ENCODE peak calls at places on chromosomes 12 and 14, in nine cellular contexts. W, N, P, T, H, K, L, Z and V are unnamed samples. For H3K4me1, the result is how much of the 10 kb centered on the place peaks cover.

GRCh38 chr12:75650989-75651695 is 139.7 kb upstream of the KRR1 start:
- DNase-seq in W (no peak), N (peak), P (no peak), T (no peak), H (no peak), K (no peak), L (no peak), Z (no peak), V (no peak)

GRCh38 chr12:133202493-133203343 is 21.4 kb downstream of the ZNF268 start:
- DNase-seq in W (no peak), N (no peak), P (no peak), T (no peak), H (no peak), K (no peak), L (no peak), Z (no peak), V (no peak)

GRCh38 chr12:574475-575128 is 88.6 kb downstream of the NINJ2 start:
- DNase-seq in W (no peak), N (no peak), P (peak), T (no peak), H (no peak), K (peak), L (no peak), Z (no peak), V (no peak)

GRCh38 chr12:104827587-104827986 is 130.5 kb downstream of the SLC41A2 start:
- DNase-seq in W (no peak), N (no peak), P (no peak), T (no peak), H (no peak), K (no peak), L (peak), Z (no peak), V (no peak)

GRCh38 chr12:67355428-67356385 is 86.5 kb downstream of the CAND1 start:
- DNase-seq in W (no peak), N (no peak), P (peak), T (no peak), H (peak), K (peak), L (peak), Z (no peak), V (no peak)

GRCh38 chr12:50006754-50007442 is 18.4 kb downstream of the RACGAP1 start:
- DNase-seq in W (no peak), N (no peak), P (no peak), T (no peak), H (no peak), K (peak), L (peak), Z (no peak), V (no peak)

GRCh38 chr14:77085538-77085937 is 12.5 kb upstream of the CIPC start:
- DNase-seq in W (no peak), N (no peak), P (no peak), T (no peak), H (no peak), K (no peak), L (no peak), Z (no peak), V (no peak)

GRCh38 chr12:116559330-116560080 is at the start of gene MAP1LC3B2:
- DNase-seq in W (peak), N (peak), P (peak), T (peak), H (peak), K (peak), L (peak), Z (peak), V (peak)

GRCh38 chr12:113259499-113259953 is 38.3 kb downstream of the TPCN1 start:
- DNase-seq in W (peak), N (peak), P (no peak), T (no peak), H (no peak), K (peak), L (no peak), Z (peak), V (peak)

GRCh38 chr12:3520168-3520567 is 29.2 kb downstream of the PRMT8 start:
- DNase-seq in W (peak), N (peak), P (no peak), T (no peak), H (no peak), K (no peak), L (peak), Z (no peak), V (no peak)

GRCh38 chr12:117236456-117237001 is 46.3 kb upstream of the FBXO21 start:
- DNase-seq in W (peak), N (peak), P (peak), T (peak), H (peak), K (peak), L (peak), Z (peak), V (peak)

GRCh38 chr14:95255487-95255886 is 64.2 kb downstream of the CLMN start:
- DNase-seq in W (peak), N (peak), P (peak), T (peak), H (no peak), K (peak), L (no peak), Z (no peak), V (peak)

GRCh38 chr14:70808402-70809237 is 693 bp downstream of the MAP3K9 start:
- DNase-seq in W (no peak), N (no peak), P (no peak), T (peak), H (peak), K (peak), L (no peak), Z (peak), V (peak)

GRCh38 chr12:101230547-101230946 is 20.5 kb upstream of the SLC5A8 start:
- DNase-seq in W (no peak), N (no peak), P (no peak), T (no peak), H (no peak), K (peak), L (peak), Z (no peak), V (no peak)

GRCh38 chr12:8689606-8690175 is 8.1 kb upstream of the RIMKLB start:
- DNase-seq in W (no peak), N (no peak), P (no peak), T (no peak), H (no peak), K (no peak), L (no peak), Z (no peak), V (no peak)

GRCh38 chr14:84646791-84647500 is 883.0 kb upstream of the FLRT2 start:
- DNase-seq in W (no peak), N (no peak), P (no peak), T (no peak), H (no peak), K (peak), L (no peak), Z (no peak), V (no peak)

GRCh38 chr14:80901260-80901659 is 40.3 kb downstream of the CEP128 start:
- DNase-seq in W (no peak), N (no peak), P (no peak), T (no peak), H (no peak), K (no peak), L (peak), Z (no peak), V (no peak)

GRCh38 chr12:66144796-66145754 is 14.5 kb upstream of the LLPH start:
- DNase-seq in W (no peak), N (peak), P (peak), T (no peak), H (no peak), K (peak), L (peak), Z (no peak), V (no peak)

GRCh38 chr12:59164991-59165718 is 244.9 kb upstream of the LRIG3 start:
- DNase-seq in W (no peak), N (no peak), P (peak), T (no peak), H (no peak), K (peak), L (peak), Z (no peak), V (no peak)

GRCh38 chr12:65996146-65996545 is 134.4 kb downstream of the LLPH start:
- DNase-seq in W (no peak), N (no peak), P (no peak), T (no peak), H (no peak), K (no peak), L (no peak), Z (no peak), V (no peak)

GRCh38 chr12:114685320-114685781 is 1.4 kb upstream of the TBX3 start:
- DNase-seq in W (no peak), N (no peak), P (no peak), T (no peak), H (no peak), K (peak), L (no peak), Z (no peak), V (no peak)

GRCh38 chr14:68463705-68464104 is 329.2 kb downstream of the ZFP36L1 start:
- DNase-seq in W (no peak), N (no peak), P (no peak), T (no peak), H (no peak), K (no peak), L (peak), Z (no peak), V (no peak)

GRCh38 chr14:41498959-41499358 is 107.7 kb upstream of the LRFN5 start:
- DNase-seq in W (no peak), N (no peak), P (no peak), T (no peak), H (no peak), K (no peak), L (peak), Z (no peak), V (no peak)

GRCh38 chr14:68637106-68638021 is 155.5 kb downstream of the ZFP36L1 start:
- DNase-seq in W (peak), N (no peak), P (no peak), T (peak), H (no peak), K (no peak), L (no peak), Z (no peak), V (no peak)

GRCh38 chr14:63899953-63900352 is 47.1 kb downstream of the SYNE2 start:
- DNase-seq in W (no peak), N (no peak), P (no peak), T (no peak), H (peak), K (no peak), L (no peak), Z (no peak), V (no peak)

GRCh38 chr14:67526676-67527459 is 6.2 kb upstream of the PLEKHH1 start:
- DNase-seq in W (peak), N (peak), P (peak), T (no peak), H (peak), K (peak), L (peak), Z (no peak), V (no peak)

GRCh38 chr12:126663304-126664094 is 1598.3 kb downstream of the AACS start:
- DNase-seq in W (no peak), N (no peak), P (peak), T (no peak), H (no peak), K (no peak), L (peak), Z (no peak), V (no peak)

GRCh38 chr14:89232366-89233070 is 184.5 kb downstream of the FOXN3 start:
- DNase-seq in W (no peak), N (no peak), P (no peak), T (no peak), H (no peak), K (no peak), L (no peak), Z (no peak), V (no peak)

GRCh38 chr12:96134200-96134599 is 60.0 kb upstream of the ELK3 start:
- DNase-seq in W (no peak), N (no peak), P (peak), T (no peak), H (peak), K (no peak), L (no peak), Z (no peak), V (no peak)

GRCh38 chr12:101174576-101174975 is 35.5 kb downstream of the SLC5A8 start:
- DNase-seq in W (no peak), N (no peak), P (no peak), T (no peak), H (no peak), K (no peak), L (no peak), Z (no peak), V (no peak)

GRCh38 chr12:1797991-1798733 is 22.2 kb upstream of the LRTM2 start:
- DNase-seq in W (peak), N (no peak), P (no peak), T (peak), H (no peak), K (no peak), L (no peak), Z (peak), V (peak)

GRCh38 chr14:98138666-98139065 is 1133.3 kb downstream of the BCL11B start:
- DNase-seq in W (no peak), N (no peak), P (peak), T (no peak), H (peak), K (no peak), L (peak), Z (no peak), V (no peak)

DNA sequence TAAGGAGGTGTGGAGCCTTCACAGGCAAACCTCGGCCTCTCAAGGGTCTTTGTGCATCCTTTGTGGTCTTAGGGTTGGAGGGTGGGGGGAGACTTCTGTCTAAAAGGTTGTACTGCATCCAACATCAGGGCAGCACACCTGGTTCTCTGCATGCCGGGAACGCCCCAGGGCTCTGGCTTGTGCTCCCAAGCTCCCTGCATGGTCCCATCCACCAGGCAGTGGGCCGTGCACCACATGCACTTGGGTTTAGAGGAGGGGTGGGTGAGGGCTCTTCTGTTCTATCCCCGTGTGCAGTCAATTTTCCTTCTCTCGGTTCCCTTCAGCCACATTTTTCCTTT is 86.1 kb downstream of the CPSF2 start:
- DNase-seq in W (no peak), N (no peak), P (no peak), T (no peak), H (no peak), K (no peak), L (no peak), Z (no peak), V (no peak)
- H3K4me1 ChIP-seq in W (under half), N (under half), P (under half), T (under half), H (under half), K (under half), L (under half), Z (under half), V (under half)

GRCh38 chr14:30045720-30046119 is 118.1 kb upstream of the PRKD1 start:
- DNase-seq in W (no peak), N (no peak), P (no peak), T (no peak), H (no peak), K (no peak), L (no peak), Z (no peak), V (no peak)
- H3K4me1 ChIP-seq in W (under half), N (under half), P (under half), T (under half), H (under half), K (under half), L (under half), Z (under half), V (under half)

DNA sequence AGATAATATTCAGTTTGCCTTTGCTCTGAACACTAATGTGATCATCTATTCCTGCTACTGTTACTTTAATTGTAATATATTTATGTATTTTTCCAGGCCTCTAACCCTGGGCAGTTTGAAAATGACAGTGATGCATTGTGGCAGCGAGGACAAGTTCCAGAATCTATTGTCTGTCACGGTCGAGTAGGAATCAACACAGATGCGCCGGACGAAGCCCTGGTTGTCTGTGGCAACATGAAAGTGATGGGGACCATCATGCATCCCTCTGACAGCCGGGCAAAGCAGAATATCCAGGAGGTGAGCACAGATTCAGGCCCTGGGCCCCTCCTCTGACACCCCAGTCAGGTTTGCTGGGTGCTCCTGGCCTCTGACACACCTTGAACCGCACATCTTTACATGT is 78.5 kb downstream of the MYRFL start:
- DNase-seq in W (no peak), N (no peak), P (no peak), T (no peak), H (no peak), K (no peak), L (no peak), Z (no peak), V (no peak)
- H3K4me1 ChIP-seq in W (under half), N (under half), P (under half), T (under half), H (under half), K (under half), L (under half), Z (under half), V (under half)

DNA sequence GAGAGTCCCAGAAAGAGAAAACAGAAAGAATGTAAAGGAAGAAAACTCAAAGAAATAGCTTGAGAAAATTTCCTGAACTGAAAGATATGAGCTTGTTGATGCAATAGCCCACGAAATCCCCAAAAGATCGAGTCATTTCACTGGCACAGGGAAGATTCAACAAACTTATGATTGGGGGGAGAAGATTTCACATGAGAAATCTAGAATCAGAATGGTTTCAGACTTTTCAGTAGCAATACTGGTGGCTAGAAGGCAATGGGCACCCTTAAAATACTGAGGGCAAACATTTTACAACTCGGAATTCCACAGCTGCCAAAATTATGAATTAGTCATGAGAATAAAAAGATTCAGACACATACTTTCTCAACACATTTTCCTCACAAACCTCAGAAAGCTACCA is 8.9 kb upstream of the KRT7 start:
- DNase-seq in W (no peak), N (no peak), P (no peak), T (no peak), H (no peak), K (no peak), L (peak), Z (no peak), V (no peak)
- H3K4me1 ChIP-seq in W (under half), N (under half), P (half or more), T (under half), H (under half), K (under half), L (half or more), Z (under half), V (under half)

GRCh38 chr14:61642246-61642982 is 52.9 kb upstream of the HIF1A start:
- DNase-seq in W (no peak), N (no peak), P (no peak), T (no peak), H (no peak), K (peak), L (peak), Z (no peak), V (no peak)
- H3K4me1 ChIP-seq in W (under half), N (under half), P (under half), T (under half), H (under half), K (under half), L (half or more), Z (under half), V (under half)